ENCODE peak calls at places on chromosomes 12 and 14, in five cellular contexts. U is hepatocyte, T is PC-9, Q is iPS DF 6.9, D is epithelial cell of esophagus. R is an unnamed sample.

GRCh38 chr12:115464673-115465060 is 780.7 kb upstream of the TBX3 start:
- DNase-seq in U (no peak), T (no peak), Q (no peak), D (no peak), R (no peak)

GRCh38 chr14:91388551-91388975 is 29.1 kb downstream of the CCDC88C start:
- DNase-seq in U (no peak), T (no peak), Q (no peak), D (no peak), R (no peak)

GRCh38 chr12:15146585-15146984 is 74.6 kb downstream of the RERG start:
- DNase-seq in U (peak), T (no peak), Q (no peak), D (peak), R (no peak)

GRCh38 chr12:52195065-52195730 is 3.4 kb upstream of the KRT80 start:
- DNase-seq in U (peak), T (peak), Q (no peak), D (no peak), R (no peak)

GRCh38 chr12:59632408-59632807 is 36.6 kb downstream of the SLC16A7 start:
- DNase-seq in U (no peak), T (no peak), Q (no peak), D (no peak), R (peak)

GRCh38 chr12:123938679-123939480 is 33.8 kb downstream of the CCDC92 start:
- DNase-seq in U (no peak), T (no peak), Q (no peak), D (no peak), R (no peak)

GRCh38 chr12:70549340-70550179 is 87.7 kb downstream of the PTPRB start:
- DNase-seq in U (no peak), T (no peak), Q (no peak), D (peak), R (peak)

GRCh38 chr12:76782440-76782996 is 18.6 kb downstream of the ZDHHC17 start:
- DNase-seq in U (no peak), T (no peak), Q (no peak), D (no peak), R (no peak)

GRCh38 chr12:62472472-62472871 is 5.8 kb downstream of the MON2 start:
- DNase-seq in U (no peak), T (no peak), Q (peak), D (no peak), R (no peak)

GRCh38 chr14:58633831-58634230 is 3.9 kb upstream of the DACT1 start:
- DNase-seq in U (no peak), T (no peak), Q (no peak), D (no peak), R (peak)

GRCh38 chr12:12267801-12268200 is 957 bp upstream of the LRP6 start:
- DNase-seq in U (no peak), T (peak), Q (no peak), D (no peak), R (no peak)

GRCh38 chr14:92960706-92961566 is 38.0 kb downstream of the CHGA start:
- DNase-seq in U (no peak), T (peak), Q (no peak), D (peak), R (peak)

GRCh38 chr14:92959761-92960680 is 37.1 kb downstream of the CHGA start:
- DNase-seq in U (no peak), T (no peak), Q (no peak), D (peak), R (no peak)

GRCh38 chr14:92958373-92959188 is 35.6 kb downstream of the CHGA start:
- DNase-seq in U (no peak), T (no peak), Q (no peak), D (no peak), R (no peak)

GRCh38 chr14:92956961-92957360 is 34.0 kb downstream of the CHGA start:
- DNase-seq in U (no peak), T (no peak), Q (no peak), D (no peak), R (no peak)

DNA sequence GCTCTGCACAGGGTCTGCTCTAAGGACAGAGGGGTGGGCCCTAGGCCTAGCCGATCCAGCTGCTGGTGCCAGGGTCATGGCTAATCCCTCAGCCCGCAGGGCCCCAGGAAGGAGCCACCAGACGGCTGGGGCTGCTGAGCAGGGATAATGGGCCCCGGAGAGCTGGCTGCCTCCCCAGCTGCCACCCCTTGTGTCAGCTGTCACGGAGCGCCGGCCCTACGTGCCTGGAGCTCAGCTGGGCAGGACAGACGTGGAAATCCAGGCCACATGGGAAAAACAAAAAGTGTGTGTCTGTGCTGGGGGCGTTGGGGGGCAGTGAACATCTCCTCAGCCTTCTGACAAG is 36.2 kb downstream of the CHGA start:
- DNase-seq in U (no peak), T (no peak), Q (no peak), D (no peak), R (no peak)
- H3K4me3 ChIP-seq in U (no peak), T (no peak), Q (no peak), D (no peak), R (no peak)

GRCh38 chr12:6763380-6763779 is 2.8 kb upstream of the PTMS start:
- DNase-seq in U (no peak), T (no peak), Q (no peak), D (no peak), R (no peak)
- H3K4me3 ChIP-seq in U (no peak), T (peak), Q (no peak), D (no peak), R (peak)

GRCh38 chr14:53979747-53980642 is 23.4 kb upstream of the BMP4 start:
- DNase-seq in U (no peak), T (peak), Q (no peak), D (no peak), R (peak)
- H3K4me3 ChIP-seq in U (no peak), T (no peak), Q (no peak), D (no peak), R (no peak)

GRCh38 chr12:6198556-6198955 is 1.6 kb upstream of the CD9 start:
- DNase-seq in U (peak), T (no peak), Q (no peak), D (no peak), R (no peak)

GRCh38 chr12:6200266-6201198 is at the start of gene CD9:
- DNase-seq in U (peak), T (peak), Q (no peak), D (peak), R (no peak)

GRCh38 chr12:6201199-6201608 is 1.0 kb downstream of the CD9 start:
- DNase-seq in U (peak), T (peak), Q (no peak), D (peak), R (no peak)

GRCh38 chr12:6199211-6199530 is 1.0 kb upstream of the CD9 start:
- DNase-seq in U (no peak), T (no peak), Q (no peak), D (no peak), R (no peak)

DNA sequence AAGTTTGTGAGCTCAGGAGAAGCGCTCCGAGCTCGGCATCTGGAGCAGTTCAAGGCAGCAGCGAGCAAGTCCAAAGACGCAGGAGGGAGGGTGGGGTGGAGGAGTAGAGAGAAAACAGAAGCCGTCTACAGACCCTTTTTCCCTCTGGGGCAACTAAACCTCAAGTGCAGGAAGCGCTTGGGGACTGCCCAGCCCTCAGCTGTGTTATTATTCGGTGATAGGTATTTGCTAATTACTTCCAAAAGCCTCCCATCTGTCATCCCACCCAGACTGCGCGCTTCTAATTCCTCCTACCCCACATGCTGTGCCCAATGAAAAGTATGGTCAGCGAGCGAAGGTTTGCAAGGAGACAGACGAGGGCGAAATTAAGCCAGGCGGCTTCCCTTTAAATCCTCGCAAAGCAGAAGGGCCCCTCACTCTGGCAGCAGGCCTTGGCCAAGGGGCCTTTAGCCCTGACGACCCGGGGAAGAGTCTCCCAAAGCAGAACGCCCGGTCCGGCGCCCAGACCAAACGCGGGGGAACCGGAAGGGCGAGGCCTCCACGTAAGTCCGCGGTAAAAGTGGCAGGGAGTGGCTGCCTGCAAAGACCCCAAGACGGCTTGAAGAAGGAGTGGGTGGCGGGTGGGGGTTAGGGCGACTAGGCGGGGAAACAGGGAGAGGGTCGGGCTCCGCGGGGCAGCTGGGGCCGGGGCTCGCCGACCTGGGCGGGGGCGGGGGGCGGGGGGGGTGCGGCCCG is 502 bp upstream of the CD9 start:
- DNase-seq in U (peak), T (no peak), Q (no peak), D (peak), R (peak)
- H3K4me3 ChIP-seq in U (peak), T (peak), Q (peak), D (peak), R (peak)

DNA sequence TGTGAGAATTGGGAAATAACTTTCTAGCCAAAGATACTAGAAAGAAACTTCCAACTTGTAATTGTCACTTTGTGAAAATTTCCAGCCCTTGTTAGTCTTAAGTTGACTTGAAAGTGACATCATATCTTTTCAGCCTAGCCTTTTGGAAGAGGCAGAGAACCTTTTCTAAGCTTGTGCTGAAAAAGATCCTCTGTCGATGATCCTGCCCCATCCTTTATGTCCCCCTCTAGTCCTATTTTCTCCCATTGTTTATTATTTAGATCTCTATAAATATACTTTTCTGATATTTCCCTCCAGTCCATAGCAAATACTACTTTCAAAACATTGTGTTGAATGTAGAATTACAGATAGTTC is 2.8 kb downstream of the CHST11 start:
- DNase-seq in U (no peak), T (no peak), Q (no peak), D (no peak), R (no peak)
- H3K4me3 ChIP-seq in U (no peak), T (peak), Q (no peak), D (no peak), R (no peak)

GRCh38 chr12:92466391-92467305 is 236.1 kb upstream of the PLEKHG7 start:
- DNase-seq in U (no peak), T (no peak), Q (peak), D (peak), R (no peak)
- H3K4me3 ChIP-seq in U (no peak), T (no peak), Q (no peak), D (no peak), R (no peak)

GRCh38 chr14:28767239-28767850 is 758 bp downstream of the FOXG1 start:
- DNase-seq in U (no peak), T (no peak), Q (no peak), D (no peak), R (no peak)

GRCh38 chr14:28766505-28767238 is at the start of gene FOXG1:
- DNase-seq in U (no peak), T (no peak), Q (no peak), D (no peak), R (peak)

GRCh38 chr14:28765169-28765906 is 1.2 kb upstream of the FOXG1 start:
- DNase-seq in U (no peak), T (no peak), Q (no peak), D (no peak), R (no peak)

GRCh38 chr14:28763914-28764848 is 2.4 kb upstream of the FOXG1 start:
- DNase-seq in U (no peak), T (no peak), Q (no peak), D (no peak), R (no peak)

GRCh38 chr14:28765907-28766504 is 581 bp upstream of the FOXG1 start:
- DNase-seq in U (peak), T (no peak), Q (no peak), D (no peak), R (no peak)
- H3K4me3 ChIP-seq in U (peak), T (no peak), Q (peak), D (no peak), R (peak)

GRCh38 chr12:57243521-57244305 is 7.3 kb downstream of the STAC3 start:
- DNase-seq in U (peak), T (peak), Q (no peak), D (peak), R (peak)

GRCh38 chr12:57240926-57241555 is 9.9 kb downstream of the STAC3 start:
- DNase-seq in U (no peak), T (no peak), Q (no peak), D (peak), R (no peak)

GRCh38 chr12:57241556-57242310 is 9.3 kb downstream of the STAC3 start:
- DNase-seq in U (no peak), T (no peak), Q (no peak), D (no peak), R (no peak)

GRCh38 chr12:57242691-57243454 is 8.1 kb downstream of the STAC3 start:
- DNase-seq in U (peak), T (peak), Q (no peak), D (peak), R (no peak)

DNA sequence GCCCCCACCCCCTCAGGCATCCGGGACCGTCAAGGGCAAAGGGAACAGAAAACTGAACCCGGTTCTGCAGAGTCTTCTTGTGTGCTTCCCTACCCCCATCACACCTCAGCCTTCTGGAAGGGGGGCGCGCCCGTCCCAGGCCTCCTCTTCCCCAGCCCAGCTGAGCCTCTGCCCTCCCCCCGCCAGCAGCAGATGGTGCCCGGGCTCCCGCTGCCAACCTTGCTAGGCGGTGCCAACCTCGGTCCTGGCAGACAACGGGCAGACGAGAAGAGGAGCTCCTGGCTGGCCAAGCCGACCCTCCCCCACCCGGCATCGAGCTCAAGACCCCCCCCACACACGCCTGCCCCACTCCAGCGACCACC is 8.7 kb downstream of the STAC3 start:
- DNase-seq in U (no peak), T (no peak), Q (no peak), D (no peak), R (no peak)
- H3K4me3 ChIP-seq in U (peak), T (peak), Q (peak), D (no peak), R (peak)

GRCh38 chr12:108826115-108826806 is 31.1 kb downstream of the SSH1 start:
- DNase-seq in U (peak), T (no peak), Q (no peak), D (no peak), R (peak)
- H3K4me3 ChIP-seq in U (no peak), T (no peak), Q (no peak), D (no peak), R (peak)